ENCODE peak calls at places on chromosomes 1 and 21, in six cellular contexts. W is uterus, M is fibroblast of lung, G is MM.1S, L is spleen, Q is tibial nerve. Y is an unnamed sample.

GRCh38 chr1:22972760-22973159 is at the start of gene LACTBL1:
- DNase-seq in L (peak; percentile 33), M (no peak), G (no peak), W (no peak), Q (no peak), Y (no peak)

GRCh38 chr1:203268901-203269653 is 36.2 kb upstream of the BTG2 start:
- DNase-seq in W (no peak), L (peak; percentile 80), Q (peak; percentile 78), G (peak; percentile 93), M (peak; percentile 78), Y (peak; percentile 43)

GRCh38 chr1:38867208-38867607 is 5.9 kb downstream of the MYCBP start:
- DNase-seq in W (no peak), Q (no peak), G (no peak), M (no peak), L (no peak), Y (no peak)

GRCh38 chr21:15793547-15794235 is 63.9 kb downstream of the USP25 start:
- DNase-seq in L (no peak), W (no peak), Q (no peak), M (peak; percentile 32), G (no peak), Y (no peak)

GRCh38 chr21:42414928-42415769 is 11.4 kb downstream of the UBASH3A start:
- DNase-seq in G (no peak), Q (no peak), M (peak; percentile 3), L (peak; percentile 85), W (no peak), Y (no peak)

GRCh38 chr21:40160911-40161310 is 293.7 kb downstream of the PCP4 start:
- DNase-seq in G (no peak), M (no peak), W (no peak), L (no peak), Q (no peak), Y (no peak)

GRCh38 chr1:225919906-225920305 is 4.1 kb downstream of the PYCR2 start:
- DNase-seq in L (no peak), M (peak; percentile 86), W (no peak), Q (peak; percentile 40), G (no peak), Y (peak; percentile 93)

GRCh38 chr1:75338974-75339483 is 204.8 kb downstream of the LHX8 start:
- DNase-seq in W (no peak), L (no peak), Q (no peak), M (no peak), G (no peak), Y (no peak)

GRCh38 chr1:8497196-8497878 is 179.4 kb downstream of the SLC45A1 start:
- DNase-seq in Q (no peak), G (no peak), M (peak; percentile 88), W (no peak), L (no peak), Y (no peak)

GRCh38 chr1:12339410-12339809 is 109.6 kb downstream of the VPS13D start:
- DNase-seq in Q (no peak), M (peak; percentile 11), G (no peak), L (no peak), W (no peak), Y (no peak)

GRCh38 chr1:12338017-12338416 is 108.2 kb downstream of the VPS13D start:
- DNase-seq in L (no peak), W (no peak), M (no peak), G (no peak), Q (no peak), Y (no peak)

GRCh38 chr1:12338793-12339192 is 109.0 kb downstream of the VPS13D start:
- DNase-seq in M (no peak), G (no peak), W (no peak), L (no peak), Q (no peak), Y (no peak)

GRCh38 chr1:12341667-12342066 is 111.8 kb downstream of the VPS13D start:
- DNase-seq in Q (no peak), M (no peak), G (no peak), L (no peak), W (no peak), Y (no peak)

DNA sequence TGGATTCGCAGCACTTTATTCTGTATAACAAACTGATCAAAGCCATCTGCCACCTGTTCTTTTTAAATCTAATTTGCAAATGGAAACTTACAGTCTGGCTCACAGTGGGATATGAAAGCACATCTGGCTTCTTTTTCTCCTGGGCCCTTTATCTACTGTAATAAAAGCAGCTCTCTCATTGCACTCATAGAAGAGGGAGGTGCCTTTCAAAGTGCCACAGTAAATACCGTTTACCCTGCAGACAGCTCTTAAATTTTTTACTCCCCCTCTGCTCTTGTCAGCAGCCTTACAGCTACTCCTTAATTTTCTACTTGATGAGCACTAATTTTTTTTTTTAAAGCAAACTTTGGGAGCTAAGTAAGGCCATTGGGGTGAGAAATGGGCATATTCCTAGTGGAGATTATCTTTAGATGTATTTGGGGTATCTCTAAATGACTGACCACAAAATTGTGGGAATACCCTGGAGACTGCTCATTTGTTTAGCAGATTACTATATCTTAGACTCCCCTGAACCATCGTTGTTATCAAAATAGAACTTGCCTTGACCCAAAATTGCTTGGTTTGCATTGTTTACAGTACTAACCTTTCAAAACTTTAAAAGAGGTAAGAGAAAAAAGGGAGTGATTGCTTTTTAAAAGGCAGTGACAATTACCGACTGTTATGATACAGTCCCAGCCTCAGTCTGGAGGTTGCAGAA is 110.2 kb downstream of the VPS13D start:
- DNase-seq in W (no peak), M (no peak), Q (no peak), L (no peak), G (no peak), Y (no peak)
- H3K4me1 ChIP-seq in W (no peaks in the 10 kb centered on the region), M (no peaks in the 10 kb centered on the region), Q (no peaks in the 10 kb centered on the region), L (peaks cover 11% of the 10 kb centered on the region), G (peaks cover 15% of the 10 kb centered on the region), Y (peaks cover 87% of the 10 kb centered on the region)

DNA sequence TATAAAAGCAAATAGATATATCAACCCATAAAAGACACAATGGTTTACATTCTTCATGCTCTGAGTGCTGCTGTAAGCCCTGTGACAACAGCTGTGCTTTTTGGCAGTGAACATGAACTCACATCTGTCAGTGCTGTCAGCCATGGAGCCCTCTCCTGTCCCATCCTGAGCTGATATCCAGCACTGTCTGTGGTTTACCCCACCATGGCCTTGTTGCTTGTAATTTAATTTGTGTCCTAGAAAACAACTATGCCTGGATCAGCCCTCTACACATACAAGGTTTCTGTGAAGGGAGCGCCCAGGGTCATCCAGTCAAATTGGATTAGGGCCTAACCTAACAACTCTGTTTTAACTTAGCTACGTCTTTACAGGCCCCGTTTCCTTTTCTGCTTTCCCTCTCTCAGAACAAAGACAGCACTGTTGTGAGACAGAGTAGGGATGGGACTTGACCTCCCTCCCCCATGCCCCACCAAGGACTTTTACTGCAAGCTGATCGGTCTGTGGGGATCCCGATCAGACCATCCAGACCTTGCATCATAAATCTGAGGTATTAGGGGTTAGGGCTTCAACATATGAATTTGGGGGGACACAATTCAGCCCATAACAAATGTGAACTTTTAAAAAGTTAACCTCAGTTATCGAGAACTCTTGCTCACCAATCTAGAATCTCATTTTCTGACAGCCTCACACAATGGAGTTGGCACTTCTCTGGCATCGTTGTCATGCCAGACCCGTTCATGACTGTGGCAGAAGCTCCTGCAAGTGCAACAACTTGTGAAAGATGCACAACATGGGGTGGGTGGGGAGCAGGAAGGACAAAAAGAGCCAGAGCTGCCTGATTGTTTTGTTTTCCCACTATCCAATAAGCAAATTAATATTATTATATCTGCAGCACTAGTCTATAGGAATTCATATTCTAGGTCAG is 16.4 kb upstream of the SLC44A3 start:
- DNase-seq in Q (peak; percentile 55), M (peak; percentile 52), L (no peak), W (no peak), G (no peak), Y (peak; percentile 37)
- H3K27ac ChIP-seq in Q (peak overlapping the region; percentile 89), M (no peak overlapping the region), L (no peak overlapping the region), W (peak overlapping the region; percentile 10), G (no peak overlapping the region), Y (peak overlapping the region; percentile 76)

DNA sequence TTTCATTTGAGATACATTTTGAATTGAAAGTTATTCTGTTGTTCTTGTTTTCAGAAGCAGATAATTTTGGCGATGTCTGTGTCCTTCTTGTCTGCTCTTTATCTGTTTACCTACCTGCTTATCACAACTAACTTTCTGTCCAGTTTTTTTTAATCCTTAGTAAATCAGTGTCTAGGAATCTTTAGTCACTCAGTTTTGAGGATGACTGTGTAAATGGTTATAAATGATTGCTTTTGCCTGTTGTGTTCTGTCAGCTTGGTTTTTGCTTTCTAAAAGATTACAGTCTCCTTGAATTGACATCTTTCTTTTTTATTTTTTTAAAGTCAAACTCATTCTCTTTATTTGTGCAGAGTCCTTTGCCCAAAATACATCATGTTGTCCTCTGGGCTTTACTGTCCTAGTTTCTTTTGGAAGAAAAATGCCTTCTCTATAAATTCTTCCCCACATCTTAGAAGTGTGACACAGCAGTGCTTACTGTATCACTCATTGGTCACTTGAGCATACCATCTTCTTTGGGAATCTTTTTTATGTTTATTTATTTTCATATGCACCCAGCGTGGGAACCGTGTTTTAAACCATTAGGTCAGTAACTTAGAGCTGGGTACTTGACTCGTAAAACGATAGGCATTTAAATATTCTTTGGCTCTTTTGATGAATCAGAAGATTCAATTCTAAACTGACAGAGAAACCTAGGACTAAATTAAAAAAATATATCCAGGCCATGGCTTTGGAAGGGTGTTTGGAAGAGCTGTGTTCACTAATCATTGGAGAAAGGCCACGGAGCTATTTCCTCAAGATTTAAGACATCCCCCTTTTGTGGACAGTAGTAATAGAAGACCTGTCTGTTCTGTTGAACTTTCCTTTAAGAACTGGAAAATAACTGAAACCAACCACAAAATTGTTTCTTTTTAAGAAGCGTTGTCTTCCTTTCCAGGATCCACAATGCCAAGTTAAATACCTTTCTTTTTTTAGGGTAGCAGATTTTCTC is 20.9 kb downstream of the LAMC1 start:
- DNase-seq in Q (no peak), W (no peak), M (peak; percentile 63), G (no peak), L (no peak), Y (no peak)
- H3K4me1 ChIP-seq in Q (no peaks in the 10 kb centered on the region), W (peaks cover 9% of the 10 kb centered on the region), M (peaks cover 29% of the 10 kb centered on the region), G (peaks cover 31% of the 10 kb centered on the region), L (peaks cover 4% of the 10 kb centered on the region), Y (peaks cover 28% of the 10 kb centered on the region)

DNA sequence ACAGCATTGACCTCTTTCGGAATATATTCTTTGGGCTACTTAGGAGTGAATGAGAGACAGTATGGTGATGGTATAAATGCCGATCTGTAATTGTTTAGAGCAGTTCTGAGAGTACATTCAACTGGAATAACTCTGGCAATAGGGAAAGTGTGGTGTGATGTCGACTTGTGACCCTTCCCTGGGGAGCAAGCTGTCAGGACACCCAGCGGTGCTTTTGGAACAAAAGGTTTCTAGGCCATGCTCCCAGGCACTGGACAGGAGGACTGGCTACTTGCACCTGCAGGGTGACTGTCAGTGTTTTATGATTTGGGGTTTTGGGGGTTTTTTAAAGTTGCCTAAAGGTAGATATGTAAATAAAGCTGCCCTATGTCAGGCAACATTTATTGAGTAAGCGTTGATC is 50.9 kb downstream of the MACO1 start:
- DNase-seq in L (no peak), W (no peak), Q (no peak), M (no peak), G (no peak), Y (no peak)
- H3K27ac ChIP-seq in L (no peak overlapping the region), W (no peak overlapping the region), Q (no peak overlapping the region), M (no peak overlapping the region), G (no peak overlapping the region), Y (no peak overlapping the region)

GRCh38 chr1:29631836-29632420 is 395.6 kb downstream of the PTPRU start:
- DNase-seq in M (no peak), Q (no peak), W (no peak), G (no peak), L (no peak), Y (no peak)
- H3K4me1 ChIP-seq in M (no peaks in the 10 kb centered on the region), Q (no peaks in the 10 kb centered on the region), W (peaks cover 4% of the 10 kb centered on the region), G (no peaks in the 10 kb centered on the region), L (no peaks in the 10 kb centered on the region), Y (no peaks in the 10 kb centered on the region)

Y was measured in body of pancreas.